ENCODE peak calls at places on chromosomes 3 and 15, in five cellular contexts. O, E, J, V and S are unnamed samples.

GRCh38 chr15:78308422-78309021 is 9.1 kb upstream of the SKIC8 start:
- DNase-seq in J (peak; percentile 80), E (peak; percentile 46), V (no peak), O (peak; percentile 64), S (peak; percentile 44)

GRCh38 chr15:62118446-62118964 is 46.6 kb downstream of the C2CD4B start:
- DNase-seq in E (no peak), O (no peak), V (no peak), J (peak; percentile 12), S (no peak)

GRCh38 chr3:190338717-190339116 is 16.5 kb upstream of the CLDN1 start:
- DNase-seq in O (no peak), V (no peak), J (no peak), E (no peak), S (no peak)

GRCh38 chr3:24259901-24260512 is 234.6 kb downstream of the THRB start:
- DNase-seq in E (peak; percentile 28), O (peak; percentile 25), V (no peak), J (peak; percentile 72), S (no peak)

GRCh38 chr3:161475905-161476304 is 20.7 kb upstream of the OTOL1 start:
- DNase-seq in O (no peak), J (peak; percentile 64), V (no peak), E (no peak), S (no peak)

GRCh38 chr15:58002338-58003126 is 63.0 kb downstream of the ALDH1A2 start:
- DNase-seq in V (no peak), E (no peak), J (no peak), O (no peak), S (no peak)

GRCh38 chr3:165181556-165181955 is 14.6 kb downstream of the SLITRK3 start:
- DNase-seq in V (no peak), O (no peak), J (no peak), E (no peak), S (no peak)

GRCh38 chr3:105238367-105238766 is 128.3 kb upstream of the ALCAM start:
- DNase-seq in O (no peak), E (no peak), V (no peak), J (no peak), S (no peak)

GRCh38 chr3:1118074-1118473 is 25.2 kb downstream of the CNTN6 start:
- DNase-seq in E (no peak), V (no peak), O (no peak), J (peak; percentile 77), S (no peak)

GRCh38 chr3:11238057-11238456 is 34.1 kb upstream of the ATG7 start:
- DNase-seq in E (no peak), V (no peak), J (peak; percentile 94), O (no peak), S (no peak)

GRCh38 chr15:59119625-59120024 is 14.7 kb downstream of the CCNB2 start:
- DNase-seq in V (no peak), O (no peak), E (no peak), J (no peak), S (no peak)

GRCh38 chr15:72797834-72798233 is 14.3 kb upstream of the ADPGK start:
- DNase-seq in E (no peak), O (no peak), J (no peak), V (no peak), S (no peak)

GRCh38 chr3:36648241-36649034 is 115.9 kb downstream of the DCLK3 start:
- DNase-seq in V (no peak), O (no peak), E (no peak), J (peak; percentile 86), S (no peak)

GRCh38 chr3:79947469-79947868 is 179.7 kb upstream of the ROBO1 start:
- DNase-seq in E (no peak), O (no peak), V (no peak), J (peak; percentile 52), S (no peak)

GRCh38 chr3:125374996-125375941 is at the start of gene ZNF148:
- DNase-seq in O (peak; percentile 95), E (peak; percentile 90), V (peak; percentile 85), J (peak; percentile 89), S (peak; percentile 86)

GRCh38 chr3:11716576-11717250 is 73.0 kb upstream of the VGLL4 start:
- DNase-seq in J (peak; percentile 40), O (no peak), V (no peak), E (no peak), S (no peak)

GRCh38 chr3:32570426-32571191 is at the start of gene DYNC1LI1:
- DNase-seq in V (peak; percentile 84), E (peak; percentile 95), J (peak; percentile 94), O (peak; percentile 97), S (peak; percentile 93)

GRCh38 chr15:28914046-28914445 is 28.3 kb downstream of the APBA2 start:
- DNase-seq in J (no peak), V (no peak), E (no peak), O (no peak), S (no peak)

GRCh38 chr3:57006949-57007419 is 53.5 kb upstream of the SPATA12 start:
- DNase-seq in V (no peak), E (no peak), O (no peak), J (peak; percentile 47), S (no peak)

GRCh38 chr3:153195480-153195879 is 33.5 kb downstream of the RAP2B start:
- DNase-seq in V (no peak), J (no peak), E (no peak), O (no peak), S (no peak)

GRCh38 chr3:106428565-106428994 is 559.8 kb upstream of the CBLB start:
- DNase-seq in O (no peak), V (no peak), E (no peak), J (peak; percentile 99), S (no peak)